ENCODE peak calls at places on chromosomes 11 and 22, in ten cellular contexts. Q, C, Y, Z, O, G, P, H, U and T are unnamed samples.

GRCh38 chr11:19191530-19192169 is 10.1 kb downstream of the CSRP3 start:
- DNase-seq in Q (no peak), G (peak; percentile 24), C (peak; percentile 10), P (no peak), Y (peak; percentile 68), O (no peak), U (no peak), H (no peak), Z (no peak), T (no peak)

GRCh38 chr11:43576834-43577521 is 103.6 kb upstream of the HSD17B12 start:
- DNase-seq in Q (peak; percentile 79), H (peak; percentile 23), U (no peak), G (peak; percentile 70), Z (peak; percentile 44), O (peak; percentile 43), Y (peak; percentile 63), C (peak; percentile 73), P (no peak), T (peak; percentile 59)

GRCh38 chr11:73321342-73322110 is 13.4 kb downstream of the ARHGEF17 start:
- DNase-seq in H (peak; percentile 70), Y (peak; percentile 79), Z (no peak), U (no peak), O (peak; percentile 54), Q (no peak), P (no peak), G (no peak), C (no peak), T (no peak)

GRCh38 chr11:120985718-120986569 is 38.0 kb upstream of the TBCEL start:
- DNase-seq in Y (peak; percentile 8), G (peak; percentile 72), O (peak; percentile 9), P (peak; percentile 43), H (peak; percentile 31), U (no peak), Q (peak; percentile 63), Z (peak; percentile 58), C (peak; percentile 81), T (peak; percentile 56)

GRCh38 chr22:38840129-38840528 is 3.7 kb downstream of the NPTXR start:
- DNase-seq in H (no peak), C (no peak), O (no peak), Q (no peak), Y (no peak), G (no peak), P (no peak), Z (no peak), U (no peak), T (no peak)

GRCh38 chr11:11396290-11397042 is 43.4 kb upstream of the CSNK2A3 start:
- DNase-seq in P (no peak), Z (no peak), H (peak; percentile 95), Q (no peak), C (peak; percentile 31), U (no peak), G (no peak), Y (no peak), O (peak; percentile 84), T (peak; percentile 35)

GRCh38 chr11:49208006-49208721 is at the start of gene FOLH1:
- DNase-seq in G (no peak), H (no peak), C (no peak), Q (peak; percentile 5), Z (no peak), Y (peak; percentile 13), U (no peak), P (no peak), O (no peak), T (peak; percentile 23)

GRCh38 chr11:74012072-74012809 is 3.4 kb upstream of the UCP3 start:
- DNase-seq in Y (no peak), H (no peak), O (no peak), P (no peak), G (no peak), U (no peak), Z (no peak), Q (no peak), C (no peak), T (no peak)

GRCh38 chr22:21634081-21634480 is 1.5 kb downstream of the CCDC116 start:
- DNase-seq in Y (no peak), Z (no peak), P (no peak), U (no peak), G (no peak), O (no peak), H (no peak), Q (no peak), C (no peak), T (no peak)

GRCh38 chr11:102436546-102436945 is 16.0 kb downstream of the TMEM123 start:
- DNase-seq in Q (no peak), C (no peak), G (no peak), Z (no peak), O (no peak), H (no peak), Y (no peak), U (no peak), P (no peak), T (no peak)

GRCh38 chr22:35014812-35015211 is 51.1 kb upstream of the ISX start:
- DNase-seq in Y (no peak), Q (no peak), O (no peak), H (no peak), G (no peak), C (no peak), Z (no peak), U (no peak), P (no peak), T (no peak)

GRCh38 chr11:57335343-57336110 is at the start of gene SSRP1:
- DNase-seq in Q (peak; percentile 73), O (peak; percentile 82), C (peak; percentile 93), Z (peak; percentile 88), Y (peak; percentile 91), H (peak; percentile 77), U (no peak), P (peak; percentile 89), G (peak; percentile 90), T (peak; percentile 91)

GRCh38 chr11:57330029-57330428 is 5.3 kb upstream of the TNKS1BP1 start:
- DNase-seq in C (no peak), Y (no peak), Z (no peak), P (no peak), G (no peak), H (no peak), O (no peak), U (no peak), Q (no peak), T (no peak)

GRCh38 chr11:57331720-57332119 is 4.0 kb downstream of the SSRP1 start:
- DNase-seq in G (no peak), Q (no peak), C (no peak), H (no peak), Y (no peak), P (no peak), U (no peak), Z (no peak), O (no peak), T (no peak)

GRCh38 chr11:57335023-57335342 is 709 bp downstream of the SSRP1 start:
- DNase-seq in G (no peak), C (no peak), O (no peak), H (no peak), P (no peak), U (no peak), Y (no peak), Q (no peak), Z (no peak), T (no peak)

GRCh38 chr11:57332694-57333440 is 2.8 kb downstream of the SSRP1 start:
- DNase-seq in P (no peak), H (no peak), C (no peak), O (no peak), G (no peak), Q (no peak), Z (no peak), Y (no peak), U (no peak), T (no peak)
- H3K36me3 ChIP-seq in P (peaks cover 53% of the 10 kb centered on the region), H (peaks cover 50% of the 10 kb centered on the region), C (no peaks in the 10 kb centered on the region), O (peaks cover 49% of the 10 kb centered on the region), G (peaks cover 62% of the 10 kb centered on the region), Q (peaks cover 68% of the 10 kb centered on the region), Z (peaks cover 61% of the 10 kb centered on the region), Y (peaks cover 4% of the 10 kb centered on the region), U (peaks cover 66% of the 10 kb centered on the region), T (peaks cover 70% of the 10 kb centered on the region)

GRCh38 chr11:118200901-118201680 is 23.7 kb downstream of the JAML start:
- DNase-seq in G (no peak), P (peak; percentile 54), Z (no peak), H (no peak), Y (no peak), C (no peak), O (no peak), Q (no peak), U (no peak), T (no peak)

GRCh38 chr11:118200497-118200896 is 24.1 kb upstream of the SCN2B start:
- DNase-seq in Z (no peak), C (no peak), U (no peak), O (no peak), Q (no peak), Y (no peak), H (no peak), G (no peak), P (no peak), T (no peak)

GRCh38 chr11:118201966-118202365 is 22.8 kb downstream of the JAML start:
- DNase-seq in P (no peak), Z (no peak), C (no peak), U (no peak), O (no peak), H (no peak), Y (no peak), Q (no peak), G (no peak), T (no peak)

GRCh38 chr11:118205979-118206611 is 18.7 kb downstream of the JAML start:
- DNase-seq in U (no peak), C (no peak), H (no peak), P (no peak), O (no peak), Z (no peak), G (no peak), Q (no peak), Y (no peak), T (no peak)

GRCh38 chr11:118202599-118203422 is 22.0 kb downstream of the JAML start:
- DNase-seq in Q (no peak), Y (no peak), P (peak; percentile 46), Z (peak; percentile 46), C (peak; percentile 76), U (no peak), O (no peak), G (no peak), H (no peak), T (no peak)
- H3K4me3 ChIP-seq in Q (no peak overlapping the region), Y (no peak overlapping the region), P (peak overlapping the region; percentile 19), Z (no peak overlapping the region), C (no peak overlapping the region), U (no peak overlapping the region), O (no peak overlapping the region), G (no peak overlapping the region), H (no peak overlapping the region), T (no peak overlapping the region)

GRCh38 chr11:68266121-68266891 is 5.5 kb downstream of the C11orf24 start:
- DNase-seq in H (no peak), P (no peak), C (no peak), Q (no peak), O (no peak), Z (no peak), U (no peak), Y (no peak), G (no peak), T (no peak)
- H3K36me3 ChIP-seq in H (peaks cover 27% of the 10 kb centered on the region), P (peaks cover 64% of the 10 kb centered on the region), C (no peaks in the 10 kb centered on the region), Q (peaks cover 77% of the 10 kb centered on the region), O (peaks cover 54% of the 10 kb centered on the region), Z (peaks cover 67% of the 10 kb centered on the region), U (peaks cover 63% of the 10 kb centered on the region), Y (peaks cover 15% of the 10 kb centered on the region), G (peaks cover 54% of the 10 kb centered on the region), T (peaks cover 56% of the 10 kb centered on the region)

GRCh38 chr11:67354314-67355022 is 1.1 kb upstream of the POLD4 start:
- DNase-seq in Z (peak; percentile 68), G (peak; percentile 85), O (peak; percentile 97), U (no peak), Q (no peak), Y (peak; percentile 79), C (peak; percentile 93), P (no peak), H (peak; percentile 94), T (peak; percentile 99)
- H3K4me3 ChIP-seq in Z (peak overlapping the region; percentile 78), G (no peak overlapping the region), O (peak overlapping the region; percentile 75), U (peak overlapping the region; percentile 72), Q (no peak overlapping the region), Y (peak overlapping the region; percentile 93), C (no peak overlapping the region), P (no peak overlapping the region), H (peak overlapping the region; percentile 73), T (peak overlapping the region; percentile 69)